ENCODE peak calls at places on chromosomes 1 and 21, in eight cellular contexts. K is activated naive CD4-positive, alpha-beta T cell treated with anti-CD3 and anti-CD28 coated beads, Interleukin-2, amount 50 U/mL, for 16 hours; A is NCI-H1105; T is iPS-NIHi11; H is stimulated activated CD4-positive, alpha-beta T cell treated with anti-CD3 and anti-CD28 coated beads, TNF-alpha, amount 100 ng/mL, for 4 hours; W is aorta; P is HT-29; V is mesendoderm. U is an unnamed sample.

GRCh38 chr1:15957221-15958090 is 18.4 kb downstream of the ZBTB17 start:
- DNase-seq in K (no peak), H (no peak), W (no peak), A (no peak), T (peak), P (no peak), V (peak), U (no peak)

GRCh38 chr1:94522304-94522703 is 19.3 kb downstream of the F3 start:
- DNase-seq in P (peak), T (peak), V (peak), H (no peak), A (peak), K (no peak), W (no peak), U (no peak)

GRCh38 chr1:101008229-101008628 is 17.4 kb downstream of the DPH5 start:
- DNase-seq in V (no peak), A (no peak), K (no peak), H (no peak), T (no peak), P (no peak), W (no peak), U (no peak)

GRCh38 chr1:203627819-203628184 is 1.2 kb downstream of the ATP2B4 start:
- DNase-seq in W (peak), K (peak), T (no peak), H (no peak), V (no peak), P (no peak), A (no peak), U (no peak)

GRCh38 chr1:246971322-246971721 is 36.5 kb downstream of the ZNF695 start:
- DNase-seq in T (no peak), K (peak), W (peak), A (no peak), P (peak), H (peak), V (peak), U (peak)

GRCh38 chr21:41045534-41046268 is 122.3 kb upstream of the BACE2 start:
- DNase-seq in K (no peak), A (peak), H (no peak), T (peak), W (no peak), V (peak), P (peak), U (peak)

GRCh38 chr1:115647507-115647906 is 5.7 kb downstream of the VANGL1 start:
- DNase-seq in H (no peak), W (no peak), K (no peak), V (peak), A (no peak), T (no peak), P (no peak), U (no peak)

GRCh38 chr1:26363549-26364448 is 8.8 kb downstream of the ZNF683 start:
- DNase-seq in V (peak), W (peak), P (peak), T (peak), A (peak), H (peak), K (peak), U (peak)

GRCh38 chr1:202107321-202107761 is 15.4 kb upstream of the GPR37L1 start:
- DNase-seq in H (no peak), V (no peak), A (peak), W (no peak), T (peak), P (peak), K (no peak), U (no peak)

GRCh38 chr1:208007938-208008342 is 97.0 kb upstream of the CD34 start:
- DNase-seq in P (no peak), K (no peak), H (no peak), V (no peak), T (no peak), W (no peak), A (no peak), U (no peak)

GRCh38 chr1:39076127-39076798 is 50.1 kb downstream of the NDUFS5 start:
- DNase-seq in V (no peak), W (peak), K (no peak), A (no peak), P (no peak), T (no peak), H (no peak), U (no peak)

GRCh38 chr1:8818325-8818775 is 910 bp upstream of the RERE start:
- DNase-seq in K (peak), A (peak), W (peak), P (peak), T (no peak), H (no peak), V (no peak), U (peak)

GRCh38 chr1:39575191-39576015 is 1.2 kb downstream of the PABPC4 start:
- DNase-seq in K (peak), A (peak), V (peak), H (peak), T (peak), P (peak), W (peak), U (peak)

GRCh38 chr1:150387200-150387599 is 23.3 kb downstream of the RPRD2 start:
- DNase-seq in P (no peak), V (no peak), A (no peak), H (no peak), K (no peak), T (no peak), W (no peak), U (no peak)